ENCODE peak calls at places on chromosomes 11 and 22, in nine cellular contexts. One of them, this sample, is unnamed.

GRCh38 chr11:86938900-86939880 is 16.0 kb downstream of the FZD4 start:
- DNase-seq in left cardiac atrium: no peak
- DNase-seq in nephron progenitor cell: no peak
- DNase-seq in activated CD4-positive, alpha-beta T cell treated with anti-CD3 and anti-CD28 coated beads, Interleukin-2, amount 50 U/mL, for 4 hours: no peak
- DNase-seq in Calu3: no peak
- DNase-seq in tibial nerve: peak
- DNase-seq in Daoy: peak
- DNase-seq in T-cell: no peak
- DNase-seq in kidney epithelial cell: no peak
- DNase-seq in this sample: no peak

GRCh38 chr11:116386118-116386699 is 386.6 kb downstream of the BUD13 start:
- DNase-seq in left cardiac atrium: no peak
- DNase-seq in nephron progenitor cell: no peak
- DNase-seq in activated CD4-positive, alpha-beta T cell treated with anti-CD3 and anti-CD28 coated beads, Interleukin-2, amount 50 U/mL, for 4 hours: no peak
- DNase-seq in Calu3: no peak
- DNase-seq in tibial nerve: no peak
- DNase-seq in Daoy: no peak
- DNase-seq in T-cell: no peak
- DNase-seq in kidney epithelial cell: no peak
- DNase-seq in this sample: no peak

GRCh38 chr22:36739185-36739584 is 35.6 kb upstream of the CACNG2 start:
- DNase-seq in left cardiac atrium: no peak
- DNase-seq in nephron progenitor cell: no peak
- DNase-seq in activated CD4-positive, alpha-beta T cell treated with anti-CD3 and anti-CD28 coated beads, Interleukin-2, amount 50 U/mL, for 4 hours: no peak
- DNase-seq in Calu3: no peak
- DNase-seq in tibial nerve: no peak
- DNase-seq in Daoy: no peak
- DNase-seq in T-cell: no peak
- DNase-seq in kidney epithelial cell: no peak
- DNase-seq in this sample: no peak

GRCh38 chr11:60700689-60701508 is 1.5 kb downstream of the MS4A8 start:
- DNase-seq in left cardiac atrium: no peak
- DNase-seq in nephron progenitor cell: peak
- DNase-seq in activated CD4-positive, alpha-beta T cell treated with anti-CD3 and anti-CD28 coated beads, Interleukin-2, amount 50 U/mL, for 4 hours: no peak
- DNase-seq in Calu3: peak
- DNase-seq in tibial nerve: no peak
- DNase-seq in Daoy: peak
- DNase-seq in T-cell: no peak
- DNase-seq in kidney epithelial cell: no peak
- DNase-seq in this sample: peak

GRCh38 chr11:69296890-69297224 is 2.9 kb downstream of the MYEOV start:
- DNase-seq in left cardiac atrium: no peak
- DNase-seq in nephron progenitor cell: no peak
- DNase-seq in activated CD4-positive, alpha-beta T cell treated with anti-CD3 and anti-CD28 coated beads, Interleukin-2, amount 50 U/mL, for 4 hours: no peak
- DNase-seq in Calu3: no peak
- DNase-seq in tibial nerve: no peak
- DNase-seq in Daoy: no peak
- DNase-seq in T-cell: peak
- DNase-seq in kidney epithelial cell: no peak
- DNase-seq in this sample: no peak

GRCh38 chr11:112024778-112025678 is at the start of gene DLAT:
- DNase-seq in left cardiac atrium: peak
- DNase-seq in nephron progenitor cell: peak
- DNase-seq in activated CD4-positive, alpha-beta T cell treated with anti-CD3 and anti-CD28 coated beads, Interleukin-2, amount 50 U/mL, for 4 hours: peak
- DNase-seq in Calu3: peak
- DNase-seq in tibial nerve: peak
- DNase-seq in Daoy: peak
- DNase-seq in T-cell: peak
- DNase-seq in kidney epithelial cell: peak
- DNase-seq in this sample: peak

GRCh38 chr22:25054943-25055511 is 102.5 kb downstream of the KIAA1671 start:
- DNase-seq in left cardiac atrium: peak
- DNase-seq in nephron progenitor cell: no peak
- DNase-seq in activated CD4-positive, alpha-beta T cell treated with anti-CD3 and anti-CD28 coated beads, Interleukin-2, amount 50 U/mL, for 4 hours: no peak
- DNase-seq in Calu3: no peak
- DNase-seq in tibial nerve: peak
- DNase-seq in Daoy: peak
- DNase-seq in T-cell: no peak
- DNase-seq in kidney epithelial cell: no peak
- DNase-seq in this sample: no peak

GRCh38 chr11:57638811-57639320 is 10.8 kb downstream of the YPEL4 start:
- DNase-seq in left cardiac atrium: peak
- DNase-seq in nephron progenitor cell: peak
- DNase-seq in activated CD4-positive, alpha-beta T cell treated with anti-CD3 and anti-CD28 coated beads, Interleukin-2, amount 50 U/mL, for 4 hours: no peak
- DNase-seq in Calu3: no peak
- DNase-seq in tibial nerve: no peak
- DNase-seq in Daoy: no peak
- DNase-seq in T-cell: no peak
- DNase-seq in kidney epithelial cell: no peak
- DNase-seq in this sample: no peak

GRCh38 chr11:65968600-65969482 is 7.3 kb downstream of the SART1 start:
- DNase-seq in left cardiac atrium: no peak
- DNase-seq in nephron progenitor cell: no peak
- DNase-seq in activated CD4-positive, alpha-beta T cell treated with anti-CD3 and anti-CD28 coated beads, Interleukin-2, amount 50 U/mL, for 4 hours: no peak
- DNase-seq in Calu3: no peak
- DNase-seq in tibial nerve: no peak
- DNase-seq in Daoy: no peak
- DNase-seq in T-cell: no peak
- DNase-seq in kidney epithelial cell: no peak
- DNase-seq in this sample: no peak

GRCh38 chr11:111836162-111836561 is 35.2 kb downstream of the ALG9 start:
- DNase-seq in left cardiac atrium: no peak
- DNase-seq in nephron progenitor cell: no peak
- DNase-seq in activated CD4-positive, alpha-beta T cell treated with anti-CD3 and anti-CD28 coated beads, Interleukin-2, amount 50 U/mL, for 4 hours: no peak
- DNase-seq in Calu3: no peak
- DNase-seq in tibial nerve: peak
- DNase-seq in Daoy: no peak
- DNase-seq in T-cell: no peak
- DNase-seq in kidney epithelial cell: no peak
- DNase-seq in this sample: no peak

GRCh38 chr22:41687901-41688364 is 734 bp downstream of the SNU13 start:
- DNase-seq in left cardiac atrium: peak
- DNase-seq in nephron progenitor cell: peak
- DNase-seq in activated CD4-positive, alpha-beta T cell treated with anti-CD3 and anti-CD28 coated beads, Interleukin-2, amount 50 U/mL, for 4 hours: no peak
- DNase-seq in Calu3: no peak
- DNase-seq in tibial nerve: peak
- DNase-seq in Daoy: peak
- DNase-seq in T-cell: peak
- DNase-seq in kidney epithelial cell: no peak
- DNase-seq in this sample: no peak

GRCh38 chr11:133127746-133128145 is 404.6 kb downstream of the OPCML start:
- DNase-seq in left cardiac atrium: no peak
- DNase-seq in nephron progenitor cell: no peak
- DNase-seq in activated CD4-positive, alpha-beta T cell treated with anti-CD3 and anti-CD28 coated beads, Interleukin-2, amount 50 U/mL, for 4 hours: no peak
- DNase-seq in Calu3: no peak
- DNase-seq in tibial nerve: no peak
- DNase-seq in Daoy: no peak
- DNase-seq in T-cell: no peak
- DNase-seq in kidney epithelial cell: no peak
- DNase-seq in this sample: no peak